ENCODE peak calls at places on chromosomes 16 and 17, in nine cellular contexts. D, Y, R, M, O, P, K, T and X are unnamed samples. For H3K27me3, the result is how much of the 10 kb centered on the place peaks cover.

GRCh38 chr16:61362583-61362982 is 673.7 kb downstream of the CDH8 start:
- DNase-seq in D (no peak), Y (no peak), R (no peak), M (no peak), O (no peak), P (no peak), K (no peak), T (no peak), X (no peak)

GRCh38 chr16:57591086-57591869 is 37.2 kb upstream of the ADGRG1 start:
- DNase-seq in D (peak), Y (peak), R (peak), M (peak), O (peak), P (peak), K (peak), T (peak), X (peak)

GRCh38 chr16:54928016-54928356 is 2.7 kb upstream of the IRX5 start:
- DNase-seq in D (no peak), Y (peak), R (peak), M (no peak), O (no peak), P (no peak), K (no peak), T (no peak), X (peak)

GRCh38 chr17:15649861-15650391 is 30.4 kb upstream of the FBXW10B start:
- DNase-seq in D (peak), Y (peak), R (peak), M (peak), O (no peak), P (no peak), K (no peak), T (no peak), X (peak)

GRCh38 chr17:37570527-37571093 is 38.6 kb downstream of the SYNRG start:
- DNase-seq in D (peak), Y (peak), R (peak), M (peak), O (peak), P (no peak), K (no peak), T (peak), X (peak)

GRCh38 chr16:66554021-66554420 is 1.6 kb downstream of the CKLF start:
- DNase-seq in D (no peak), Y (no peak), R (no peak), M (no peak), O (no peak), P (no peak), K (no peak), T (no peak), X (no peak)

GRCh38 chr17:57256708-57257112 is 387 bp downstream of the MSI2 start:
- DNase-seq in D (no peak), Y (no peak), R (peak), M (peak), O (peak), P (peak), K (peak), T (no peak), X (peak)

GRCh38 chr17:7626307-7626706 is 1.3 kb downstream of the SAT2 start:
- DNase-seq in D (no peak), Y (no peak), R (no peak), M (no peak), O (no peak), P (no peak), K (no peak), T (no peak), X (no peak)

GRCh38 chr16:19804538-19805323 is 79.9 kb downstream of the GPRC5B start:
- DNase-seq in D (peak), Y (peak), R (no peak), M (peak), O (peak), P (peak), K (peak), T (peak), X (peak)

GRCh38 chr17:61431594-61432311 is 20.5 kb upstream of the TBX4 start:
- DNase-seq in D (no peak), Y (peak), R (no peak), M (no peak), O (no peak), P (no peak), K (no peak), T (no peak), X (no peak)

GRCh38 chr17:37373530-37374159 is 2.1 kb upstream of the C17orf78 start:
- DNase-seq in D (peak), Y (peak), R (peak), M (peak), O (peak), P (peak), K (peak), T (peak), X (peak)

GRCh38 chr16:27720731-27721547 is 171.0 kb downstream of the KATNIP start:
- DNase-seq in D (no peak), Y (no peak), R (no peak), M (no peak), O (no peak), P (no peak), K (no peak), T (no peak), X (peak)

GRCh38 chr17:36183001-36183810 is 6.8 kb upstream of the TBC1D3B start:
- DNase-seq in D (peak), Y (peak), R (peak), M (peak), O (peak), P (no peak), K (no peak), T (no peak), X (no peak)

GRCh38 chr17:28527859-28528258 is 21.7 kb downstream of the FOXN1 start:
- DNase-seq in D (peak), Y (no peak), R (no peak), M (no peak), O (peak), P (no peak), K (no peak), T (no peak), X (no peak)

GRCh38 chr17:69067274-69068047 is 6.7 kb upstream of the ABCA9 start:
- DNase-seq in D (no peak), Y (peak), R (no peak), M (no peak), O (no peak), P (no peak), K (no peak), T (no peak), X (no peak)

GRCh38 chr16:57264381-57264780 is 19.3 kb downstream of the ARL2BP start:
- DNase-seq in D (no peak), Y (peak), R (no peak), M (no peak), O (no peak), P (no peak), K (no peak), T (no peak), X (no peak)

GRCh38 chr16:11302977-11303376 is 21.8 kb upstream of the PRM1 start:
- DNase-seq in D (peak), Y (no peak), R (no peak), M (no peak), O (no peak), P (no peak), K (no peak), T (no peak), X (no peak)

GRCh38 chr17:17987901-17988300 is 15.2 kb downstream of the DRC3 start:
- DNase-seq in D (no peak), Y (peak), R (no peak), M (no peak), O (no peak), P (no peak), K (no peak), T (no peak), X (no peak)

GRCh38 chr16:31181102-31181830 is 1.3 kb downstream of the FUS start:
- DNase-seq in D (peak), Y (no peak), R (peak), M (peak), O (no peak), P (peak), K (no peak), T (no peak), X (peak)

GRCh38 chr17:49343273-49343672 is 18.8 kb downstream of the ZNF652 start:
- DNase-seq in D (no peak), Y (no peak), R (peak), M (no peak), O (no peak), P (peak), K (no peak), T (no peak), X (no peak)

GRCh38 chr16:64907844-64908243 is 214.0 kb downstream of the CDH11 start:
- DNase-seq in D (no peak), Y (no peak), R (peak), M (no peak), O (no peak), P (no peak), K (no peak), T (no peak), X (no peak)

GRCh38 chr16:48561960-48562393 is 48.0 kb downstream of the N4BP1 start:
- DNase-seq in D (no peak), Y (no peak), R (peak), M (no peak), O (no peak), P (no peak), K (no peak), T (no peak), X (no peak)
- H3K27me3 ChIP-seq in D (under half), Y (under half), R (under half), M (under half), O (under half), P (under half), K (under half), T (under half), X (under half)

DNA sequence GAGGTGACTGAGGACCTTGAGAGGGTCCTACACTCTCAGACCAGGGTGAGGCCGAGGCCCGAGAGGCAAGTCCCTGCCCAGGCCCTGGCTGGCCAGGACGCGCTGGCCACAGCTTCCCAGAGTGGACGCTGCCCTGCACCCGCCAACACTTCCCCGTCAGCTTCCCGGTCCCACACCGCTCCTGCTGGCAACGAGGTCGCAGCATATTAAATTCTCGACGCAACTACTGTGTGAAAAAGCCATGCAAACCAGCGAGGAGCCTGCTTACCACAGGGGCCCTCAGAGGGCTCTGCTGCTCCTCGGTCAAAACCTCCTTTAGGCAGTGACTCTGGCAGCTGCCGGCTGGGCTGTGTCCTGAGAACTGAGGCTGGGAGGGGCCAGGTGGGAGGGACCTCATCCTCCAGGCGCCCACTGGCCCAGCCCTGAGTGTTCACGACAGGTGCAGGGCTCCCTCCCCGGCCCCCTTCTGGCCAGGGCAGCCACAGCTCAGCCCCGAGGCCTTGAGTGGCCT is 2.1 kb upstream of the TEX19 start:
- DNase-seq in D (no peak), Y (peak), R (no peak), M (peak), O (peak), P (no peak), K (no peak), T (no peak), X (peak)
- H3K27me3 ChIP-seq in D (under half), Y (under half), R (under half), M (under half), O (under half), P (under half), K (under half), T (under half), X (under half)

DNA sequence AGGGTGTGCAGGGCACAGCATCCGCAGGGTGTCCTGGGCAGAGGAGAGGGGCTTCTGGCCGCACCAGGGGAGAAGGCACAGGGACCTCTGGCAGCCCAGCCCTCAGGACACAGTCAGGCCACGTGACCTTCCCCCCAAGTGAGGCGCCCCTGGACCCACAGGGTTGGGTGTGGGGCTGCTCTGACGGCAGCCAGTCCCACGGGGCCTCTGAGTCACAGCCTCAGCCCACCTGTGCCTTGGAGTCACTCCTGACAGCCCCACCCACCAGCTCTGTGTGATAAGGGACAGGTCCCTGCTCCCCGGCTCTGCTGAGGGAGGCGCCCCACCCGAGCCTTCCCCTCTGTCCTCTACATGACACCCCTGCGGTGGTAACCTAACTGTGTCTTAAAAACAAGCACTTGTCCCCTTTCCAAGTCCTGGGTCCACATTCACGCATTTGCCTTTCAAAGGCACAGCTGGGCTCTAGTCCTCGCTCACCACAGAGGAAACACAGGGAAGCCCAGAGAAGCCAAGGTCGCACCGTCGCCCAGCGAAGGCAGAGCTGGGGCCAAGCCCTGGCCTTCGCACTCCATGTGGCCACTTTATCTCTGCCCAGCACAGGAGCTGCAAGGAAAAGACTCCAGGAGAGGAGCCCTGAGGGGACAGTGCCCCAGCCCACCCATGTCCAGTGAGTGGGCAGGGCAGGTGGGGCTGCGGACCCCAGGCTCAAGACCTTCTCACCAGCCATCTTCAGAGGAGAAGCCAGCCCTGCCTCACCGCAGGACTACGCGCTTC is 5.1 kb upstream of the NPTX1 start:
- DNase-seq in D (peak), Y (peak), R (no peak), M (no peak), O (no peak), P (no peak), K (no peak), T (no peak), X (peak)
- H3K27me3 ChIP-seq in D (half or more), Y (half or more), R (half or more), M (under half), O (under half), P (under half), K (half or more), T (under half), X (under half)

DNA sequence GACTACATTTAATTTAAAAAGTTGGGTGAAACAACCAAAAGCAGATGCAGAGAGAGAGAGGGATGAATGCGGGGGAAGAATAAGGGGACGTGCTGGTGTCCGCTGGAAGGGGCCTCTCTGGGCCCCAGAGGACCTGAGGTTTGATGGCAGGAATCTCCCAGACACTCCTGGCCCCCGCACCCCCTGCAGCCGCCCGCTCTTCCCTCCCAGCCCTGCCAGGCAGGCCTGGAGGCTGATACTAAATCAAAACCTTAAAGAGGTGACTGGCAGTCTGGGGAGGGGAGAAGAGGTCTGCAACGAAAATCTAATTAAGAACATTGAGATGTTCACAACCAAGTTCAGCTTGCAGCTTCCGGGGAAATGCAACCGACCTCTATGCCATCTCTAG is 2.4 kb downstream of the FOXL1 start:
- DNase-seq in D (no peak), Y (no peak), R (no peak), M (no peak), O (no peak), P (no peak), K (no peak), T (no peak), X (no peak)
- H3K27me3 ChIP-seq in D (under half), Y (half or more), R (under half), M (under half), O (under half), P (under half), K (under half), T (under half), X (under half)

DNA sequence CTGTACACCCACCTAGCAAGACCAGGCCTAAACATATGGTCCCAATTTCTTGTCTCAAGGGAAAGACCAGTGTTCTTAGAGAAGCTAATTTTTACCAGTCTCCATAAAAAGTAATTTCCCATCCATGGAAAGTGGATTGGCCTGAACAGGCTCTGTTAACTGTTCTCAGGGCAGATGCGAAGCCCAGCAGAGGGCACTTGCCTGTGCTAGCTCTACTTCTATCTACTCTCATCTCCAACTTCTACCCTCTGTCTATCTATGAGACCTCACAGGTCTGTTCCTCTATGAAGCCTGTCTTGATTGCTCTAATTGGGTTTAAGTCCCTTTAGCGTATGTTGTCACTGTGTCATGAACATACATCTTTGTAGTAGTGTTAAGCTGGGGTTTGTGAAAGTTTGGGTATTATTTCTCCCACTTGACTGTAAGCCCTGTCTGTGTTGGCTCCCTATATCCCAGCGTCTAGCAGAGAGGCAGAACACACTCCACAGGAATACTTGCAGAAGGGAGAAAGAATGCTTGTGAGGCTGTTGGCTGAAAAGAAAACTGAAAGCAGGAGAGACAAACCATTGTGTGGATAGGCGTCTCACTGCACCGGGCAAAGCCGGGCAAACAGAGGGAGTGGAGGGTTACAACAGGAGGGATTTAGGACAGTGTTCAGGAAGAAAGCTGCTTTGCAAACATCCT is 167.2 kb upstream of the MAF start:
- DNase-seq in D (peak), Y (peak), R (peak), M (peak), O (no peak), P (no peak), K (no peak), T (no peak), X (no peak)
- H3K27me3 ChIP-seq in D (under half), Y (under half), R (under half), M (under half), O (under half), P (under half), K (under half), T (under half), X (under half)